ENCODE peak calls at places on chromosomes 16 and 17, in nine cellular contexts. One of them, this sample, is unnamed.

GRCh38 chr16:16095646-16096045 is 127.6 kb downstream of the ABCC6 start:
- DNase-seq in CD4-positive, alpha-beta memory T cell: no peak
- DNase-seq in tibial nerve: no peak
- DNase-seq in transverse colon: no peak
- DNase-seq in kidney: no peak
- DNase-seq in adipocyte: no peak
- DNase-seq in Jurkat, Clone E6-1: no peak
- DNase-seq in left lung: no peak
- DNase-seq in lower leg skin: no peak
- DNase-seq in this sample: no peak

GRCh38 chr17:75636381-75637142 is 3.3 kb downstream of the SMIM5 start:
- DNase-seq in CD4-positive, alpha-beta memory T cell: no peak
- DNase-seq in tibial nerve: no peak
- DNase-seq in transverse colon: no peak
- DNase-seq in kidney: peak; percentile 68
- DNase-seq in adipocyte: no peak
- DNase-seq in Jurkat, Clone E6-1: no peak
- DNase-seq in left lung: peak; percentile 54
- DNase-seq in lower leg skin: no peak
- DNase-seq in this sample: no peak

GRCh38 chr16:1485847-1486496 is 2.8 kb downstream of the PTX4 start:
- DNase-seq in CD4-positive, alpha-beta memory T cell: no peak
- DNase-seq in tibial nerve: no peak
- DNase-seq in transverse colon: no peak
- DNase-seq in kidney: peak; percentile 69
- DNase-seq in adipocyte: no peak
- DNase-seq in Jurkat, Clone E6-1: no peak
- DNase-seq in left lung: peak; percentile 72
- DNase-seq in lower leg skin: no peak
- DNase-seq in this sample: no peak

GRCh38 chr16:64864232-64864803 is 257.5 kb downstream of the CDH11 start:
- DNase-seq in CD4-positive, alpha-beta memory T cell: no peak
- DNase-seq in tibial nerve: no peak
- DNase-seq in transverse colon: no peak
- DNase-seq in kidney: no peak
- DNase-seq in adipocyte: peak; percentile 87
- DNase-seq in Jurkat, Clone E6-1: no peak
- DNase-seq in left lung: no peak
- DNase-seq in lower leg skin: no peak
- DNase-seq in this sample: no peak

GRCh38 chr16:29845656-29846055 is 17.4 kb downstream of the CDIPT start:
- DNase-seq in CD4-positive, alpha-beta memory T cell: no peak
- DNase-seq in tibial nerve: no peak
- DNase-seq in transverse colon: no peak
- DNase-seq in kidney: no peak
- DNase-seq in adipocyte: no peak
- DNase-seq in Jurkat, Clone E6-1: no peak
- DNase-seq in left lung: peak; percentile 84
- DNase-seq in lower leg skin: no peak
- DNase-seq in this sample: no peak

GRCh38 chr17:70919241-70919640 is 749.9 kb downstream of the KCNJ2 start:
- DNase-seq in CD4-positive, alpha-beta memory T cell: no peak
- DNase-seq in tibial nerve: no peak
- DNase-seq in transverse colon: no peak
- DNase-seq in kidney: peak; percentile 43
- DNase-seq in adipocyte: no peak
- DNase-seq in Jurkat, Clone E6-1: no peak
- DNase-seq in left lung: no peak
- DNase-seq in lower leg skin: no peak
- DNase-seq in this sample: no peak

GRCh38 chr17:71084219-71084618 is 914.9 kb downstream of the KCNJ2 start:
- DNase-seq in CD4-positive, alpha-beta memory T cell: no peak
- DNase-seq in tibial nerve: no peak
- DNase-seq in transverse colon: peak; percentile 46
- DNase-seq in kidney: no peak
- DNase-seq in adipocyte: no peak
- DNase-seq in Jurkat, Clone E6-1: peak; percentile 6
- DNase-seq in left lung: no peak
- DNase-seq in lower leg skin: no peak
- DNase-seq in this sample: no peak

GRCh38 chr16:50257876-50258275 is 8.5 kb upstream of the ADCY7 start:
- DNase-seq in CD4-positive, alpha-beta memory T cell: no peak
- DNase-seq in tibial nerve: no peak
- DNase-seq in transverse colon: no peak
- DNase-seq in kidney: peak; percentile 13
- DNase-seq in adipocyte: no peak
- DNase-seq in Jurkat, Clone E6-1: no peak
- DNase-seq in left lung: no peak
- DNase-seq in lower leg skin: no peak
- DNase-seq in this sample: no peak

GRCh38 chr17:3885970-3886369 is 6.9 kb downstream of the CAMKK1 start:
- DNase-seq in CD4-positive, alpha-beta memory T cell: no peak
- DNase-seq in tibial nerve: no peak
- DNase-seq in transverse colon: no peak
- DNase-seq in kidney: no peak
- DNase-seq in adipocyte: peak; percentile 59
- DNase-seq in Jurkat, Clone E6-1: no peak
- DNase-seq in left lung: no peak
- DNase-seq in lower leg skin: no peak
- DNase-seq in this sample: no peak

GRCh38 chr16:58638148-58639036 is 8.8 kb upstream of the CNOT1 start:
- DNase-seq in CD4-positive, alpha-beta memory T cell: no peak
- DNase-seq in tibial nerve: no peak
- DNase-seq in transverse colon: peak; percentile 35
- DNase-seq in kidney: peak; percentile 59
- DNase-seq in adipocyte: peak; percentile 95
- DNase-seq in Jurkat, Clone E6-1: no peak
- DNase-seq in left lung: no peak
- DNase-seq in lower leg skin: peak; percentile 40
- DNase-seq in this sample: no peak

GRCh38 chr16:69610356-69610755 is 44.6 kb downstream of the NFAT5 start:
- DNase-seq in CD4-positive, alpha-beta memory T cell: no peak
- DNase-seq in tibial nerve: no peak
- DNase-seq in transverse colon: no peak
- DNase-seq in kidney: no peak
- DNase-seq in adipocyte: peak; percentile 48
- DNase-seq in Jurkat, Clone E6-1: no peak
- DNase-seq in left lung: no peak
- DNase-seq in lower leg skin: no peak
- DNase-seq in this sample: no peak

GRCh38 chr17:34721326-34721725 is 141.9 kb downstream of the TMEM132E start:
- DNase-seq in CD4-positive, alpha-beta memory T cell: no peak
- DNase-seq in tibial nerve: no peak
- DNase-seq in transverse colon: no peak
- DNase-seq in kidney: no peak
- DNase-seq in adipocyte: no peak
- DNase-seq in Jurkat, Clone E6-1: no peak
- DNase-seq in left lung: no peak
- DNase-seq in lower leg skin: no peak
- DNase-seq in this sample: no peak

GRCh38 chr17:60523822-60524221 is 2.2 kb downstream of the APPBP2 start:
- DNase-seq in CD4-positive, alpha-beta memory T cell: no peak
- DNase-seq in tibial nerve: no peak
- DNase-seq in transverse colon: no peak
- DNase-seq in kidney: no peak
- DNase-seq in adipocyte: no peak
- DNase-seq in Jurkat, Clone E6-1: no peak
- DNase-seq in left lung: no peak
- DNase-seq in lower leg skin: no peak
- DNase-seq in this sample: no peak
- H3K4me3 ChIP-seq in CD4-positive, alpha-beta memory T cell: no peak overlapping the region
- H3K4me3 ChIP-seq in tibial nerve: peak overlapping the region; percentile 68
- H3K4me3 ChIP-seq in transverse colon: no peak overlapping the region
- H3K4me3 ChIP-seq in kidney: peak overlapping the region; percentile 92
- H3K4me3 ChIP-seq in adipocyte: peak overlapping the region; percentile 95
- H3K4me3 ChIP-seq in Jurkat, Clone E6-1: no peak overlapping the region
- H3K4me3 ChIP-seq in left lung: peak overlapping the region; percentile 80
- H3K4me3 ChIP-seq in lower leg skin: no peak overlapping the region
- H3K4me3 ChIP-seq in this sample: no peak overlapping the region

GRCh38 chr17:978110-979093 is 1.2 kb downstream of the NXN start:
- DNase-seq in CD4-positive, alpha-beta memory T cell: no peak
- DNase-seq in tibial nerve: no peak
- DNase-seq in transverse colon: no peak
- DNase-seq in kidney: peak; percentile 81
- DNase-seq in adipocyte: peak; percentile 77
- DNase-seq in Jurkat, Clone E6-1: no peak
- DNase-seq in left lung: peak; percentile 88
- DNase-seq in lower leg skin: no peak
- DNase-seq in this sample: no peak

GRCh38 chr17:981292-981658 is 1.7 kb upstream of the NXN start:
- DNase-seq in CD4-positive, alpha-beta memory T cell: no peak
- DNase-seq in tibial nerve: no peak
- DNase-seq in transverse colon: no peak
- DNase-seq in kidney: no peak
- DNase-seq in adipocyte: no peak
- DNase-seq in Jurkat, Clone E6-1: no peak
- DNase-seq in left lung: no peak
- DNase-seq in lower leg skin: no peak
- DNase-seq in this sample: no peak

GRCh38 chr17:979211-979538 is 401 bp downstream of the NXN start:
- DNase-seq in CD4-positive, alpha-beta memory T cell: no peak
- DNase-seq in tibial nerve: no peak
- DNase-seq in transverse colon: no peak
- DNase-seq in kidney: peak; percentile 89
- DNase-seq in adipocyte: no peak
- DNase-seq in Jurkat, Clone E6-1: no peak
- DNase-seq in left lung: no peak
- DNase-seq in lower leg skin: no peak
- DNase-seq in this sample: no peak

GRCh38 chr17:979539-980405 is at the start of gene NXN:
- DNase-seq in CD4-positive, alpha-beta memory T cell: peak; percentile 83
- DNase-seq in tibial nerve: peak; percentile 80
- DNase-seq in transverse colon: peak; percentile 92
- DNase-seq in kidney: peak; percentile 97
- DNase-seq in adipocyte: peak; percentile 95
- DNase-seq in Jurkat, Clone E6-1: peak; percentile 28
- DNase-seq in left lung: peak; percentile 98
- DNase-seq in lower leg skin: peak; percentile 68
- DNase-seq in this sample: peak; percentile 88

GRCh38 chr17:980406-981291 is 1.1 kb upstream of the NXN start:
- DNase-seq in CD4-positive, alpha-beta memory T cell: peak; percentile 87
- DNase-seq in tibial nerve: peak; percentile 56
- DNase-seq in transverse colon: peak; percentile 81
- DNase-seq in kidney: peak; percentile 90
- DNase-seq in adipocyte: peak; percentile 97
- DNase-seq in Jurkat, Clone E6-1: peak; percentile 88
- DNase-seq in left lung: no peak
- DNase-seq in lower leg skin: peak; percentile 79
- DNase-seq in this sample: peak; percentile 66
- H3K4me3 ChIP-seq in CD4-positive, alpha-beta memory T cell: no peak overlapping the region
- H3K4me3 ChIP-seq in tibial nerve: peak overlapping the region; percentile 52
- H3K4me3 ChIP-seq in transverse colon: peak overlapping the region; percentile 61
- H3K4me3 ChIP-seq in kidney: peak overlapping the region; percentile 44
- H3K4me3 ChIP-seq in adipocyte: peak overlapping the region; percentile 77
- H3K4me3 ChIP-seq in Jurkat, Clone E6-1: peak overlapping the region; percentile 50
- H3K4me3 ChIP-seq in left lung: peak overlapping the region; percentile 33
- H3K4me3 ChIP-seq in lower leg skin: no peak overlapping the region
- H3K4me3 ChIP-seq in this sample: peak overlapping the region; percentile 53

GRCh38 chr17:16491131-16491702 is 776 bp downstream of the LRRC75A start:
- DNase-seq in CD4-positive, alpha-beta memory T cell: peak; percentile 19
- DNase-seq in tibial nerve: no peak
- DNase-seq in transverse colon: peak; percentile 29
- DNase-seq in kidney: no peak
- DNase-seq in adipocyte: peak; percentile 31
- DNase-seq in Jurkat, Clone E6-1: no peak
- DNase-seq in left lung: peak; percentile 84
- DNase-seq in lower leg skin: no peak
- DNase-seq in this sample: no peak

GRCh38 chr17:16484445-16485169 is 7.4 kb downstream of the LRRC75A start:
- DNase-seq in CD4-positive, alpha-beta memory T cell: no peak
- DNase-seq in tibial nerve: no peak
- DNase-seq in transverse colon: no peak
- DNase-seq in kidney: no peak
- DNase-seq in adipocyte: no peak
- DNase-seq in Jurkat, Clone E6-1: no peak
- DNase-seq in left lung: no peak
- DNase-seq in lower leg skin: no peak
- DNase-seq in this sample: no peak

GRCh38 chr17:16486373-16487250 is 5.4 kb downstream of the LRRC75A start:
- DNase-seq in CD4-positive, alpha-beta memory T cell: no peak
- DNase-seq in tibial nerve: peak; percentile 71
- DNase-seq in transverse colon: peak; percentile 96
- DNase-seq in kidney: peak; percentile 95
- DNase-seq in adipocyte: peak; percentile 69
- DNase-seq in Jurkat, Clone E6-1: no peak
- DNase-seq in left lung: peak; percentile 91
- DNase-seq in lower leg skin: peak; percentile 77
- DNase-seq in this sample: no peak

GRCh38 chr17:16491703-16492612 is at the start of gene LRRC75A:
- DNase-seq in CD4-positive, alpha-beta memory T cell: peak; percentile 57
- DNase-seq in tibial nerve: no peak
- DNase-seq in transverse colon: peak; percentile 57
- DNase-seq in kidney: peak; percentile 86
- DNase-seq in adipocyte: peak; percentile 81
- DNase-seq in Jurkat, Clone E6-1: peak; percentile 24
- DNase-seq in left lung: peak; percentile 88
- DNase-seq in lower leg skin: no peak
- DNase-seq in this sample: peak; percentile 27

GRCh38 chr17:16488572-16488997 is 3.4 kb downstream of the LRRC75A start:
- DNase-seq in CD4-positive, alpha-beta memory T cell: no peak
- DNase-seq in tibial nerve: no peak
- DNase-seq in transverse colon: peak; percentile 53
- DNase-seq in kidney: no peak
- DNase-seq in adipocyte: no peak
- DNase-seq in Jurkat, Clone E6-1: no peak
- DNase-seq in left lung: no peak
- DNase-seq in lower leg skin: no peak
- DNase-seq in this sample: no peak
- H3K4me3 ChIP-seq in CD4-positive, alpha-beta memory T cell: no peak overlapping the region
- H3K4me3 ChIP-seq in tibial nerve: no peak overlapping the region
- H3K4me3 ChIP-seq in transverse colon: no peak overlapping the region
- H3K4me3 ChIP-seq in kidney: no peak overlapping the region
- H3K4me3 ChIP-seq in adipocyte: no peak overlapping the region
- H3K4me3 ChIP-seq in Jurkat, Clone E6-1: no peak overlapping the region
- H3K4me3 ChIP-seq in left lung: no peak overlapping the region
- H3K4me3 ChIP-seq in lower leg skin: no peak overlapping the region
- H3K4me3 ChIP-seq in this sample: no peak overlapping the region

DNA sequence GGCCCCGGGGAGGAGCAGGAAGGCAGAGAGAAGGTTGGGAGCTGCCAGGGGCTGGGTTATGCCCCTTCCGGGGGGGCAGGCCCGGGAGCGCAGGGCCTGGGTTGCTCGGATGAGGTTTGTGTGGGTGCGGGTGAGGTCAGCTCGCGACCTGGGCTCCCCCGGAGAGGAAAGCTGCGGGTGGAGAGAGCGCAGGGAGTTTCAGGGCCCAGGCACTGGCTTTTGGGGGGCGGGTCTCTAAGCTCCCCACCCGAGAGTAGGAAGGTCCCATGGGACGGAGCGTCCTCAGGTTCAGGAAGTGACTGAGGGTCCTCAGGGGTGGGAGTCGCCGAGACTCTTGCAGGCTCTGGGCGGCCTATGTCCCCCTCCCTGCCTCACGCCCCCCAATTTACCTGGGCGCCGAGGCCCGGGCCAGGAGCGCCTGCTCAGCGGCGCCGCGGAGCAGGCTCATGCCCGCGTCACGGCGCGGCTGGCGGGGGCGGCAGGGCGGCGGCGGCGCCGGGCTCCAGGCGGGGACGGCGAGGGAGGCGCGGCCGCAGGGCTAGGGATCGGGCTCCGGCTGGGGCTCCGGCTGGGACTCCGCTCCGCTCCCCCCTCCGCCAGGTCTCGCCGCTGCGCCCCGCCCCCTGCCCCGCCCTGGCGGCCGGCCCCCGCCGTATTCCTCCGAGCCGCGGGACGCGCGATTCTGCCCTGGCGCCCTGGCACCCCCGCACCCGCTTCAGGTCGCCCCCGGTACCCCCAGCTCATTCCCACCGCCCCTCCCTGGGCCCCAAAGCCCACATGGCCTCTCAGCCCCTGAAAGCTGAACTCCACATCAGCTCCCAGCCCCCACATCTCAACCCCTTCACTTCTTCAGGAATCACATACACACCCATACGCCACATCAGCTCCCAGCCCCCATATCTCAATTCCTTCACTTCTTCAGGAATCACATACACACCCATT is at the start of gene DOK4:
- DNase-seq in CD4-positive, alpha-beta memory T cell: peak; percentile 67
- DNase-seq in tibial nerve: peak; percentile 65
- DNase-seq in transverse colon: peak; percentile 89
- DNase-seq in kidney: peak; percentile 93
- DNase-seq in adipocyte: peak; percentile 93
- DNase-seq in Jurkat, Clone E6-1: no peak
- DNase-seq in left lung: peak; percentile 97
- DNase-seq in lower leg skin: peak; percentile 68
- DNase-seq in this sample: peak; percentile 66
- H3K4me3 ChIP-seq in CD4-positive, alpha-beta memory T cell: no peak within 1 kb of the TSS
- H3K4me3 ChIP-seq in tibial nerve: peak within 1 kb of the TSS; percentile 61
- H3K4me3 ChIP-seq in transverse colon: peak within 1 kb of the TSS; percentile 91
- H3K4me3 ChIP-seq in kidney: peak within 1 kb of the TSS; percentile 68
- H3K4me3 ChIP-seq in adipocyte: peak within 1 kb of the TSS; percentile 87
- H3K4me3 ChIP-seq in Jurkat, Clone E6-1: peak within 1 kb of the TSS; percentile 56
- H3K4me3 ChIP-seq in left lung: peak within 1 kb of the TSS; percentile 74
- H3K4me3 ChIP-seq in lower leg skin: peak within 1 kb of the TSS; percentile 67
- H3K4me3 ChIP-seq in this sample: peak within 1 kb of the TSS; percentile 68

This sample was measured in effector memory CD4-positive, alpha-beta T cell.